ENCODE peak calls at places on chromosome X, in six cellular contexts. A is GM12891, W is H1, I is K562, C is HepG2, Z is GM12878. F is an unnamed sample.

GRCh38 chrX:155864655-155865054 is 16.5 kb upstream of the VAMP7 start:
- DNase-seq in I (no peak), W (no peak), Z (no peak), A (no peak), C (peak; percentile 6), F (no peak)

GRCh38 chrX:96430756-96431455 is 253.7 kb upstream of the DIAPH2 start:
- DNase-seq in Z (no peak), A (no peak), W (no peak), I (no peak), C (no peak), F (no peak)

GRCh38 chrX:2609431-2610238 is 81.5 kb upstream of the CD99 start:
- DNase-seq in A (no peak), C (no peak), I (no peak), W (no peak), Z (no peak), F (no peak)

GRCh38 chrX:66024570-66024969 is 15.3 kb downstream of the VSIG4 start:
- DNase-seq in W (no peak), A (no peak), I (no peak), C (no peak), Z (no peak), F (no peak)

GRCh38 chrX:65601530-65602281 is 65.7 kb upstream of the MSN start:
- DNase-seq in A (no peak), Z (no peak), W (no peak), I (no peak), C (peak; percentile 0), F (no peak)

GRCh38 chrX:15737957-15738685 is at the start of gene CA5B:
- DNase-seq in Z (peak; percentile 87), C (no peak), W (peak; percentile 89), A (peak; percentile 49), I (peak; percentile 97), F (peak; percentile 73)

GRCh38 chrX:49915352-49916222 is 6.8 kb upstream of the CLCN5 start:
- DNase-seq in W (no peak), A (no peak), Z (no peak), C (peak; percentile 33), I (peak; percentile 38), F (no peak)

GRCh38 chrX:64439551-64439950 is 44.3 kb upstream of the MTMR8 start:
- DNase-seq in W (no peak), C (no peak), Z (no peak), I (no peak), A (no peak), F (no peak)

GRCh38 chrX:30278365-30278764 is 30.8 kb downstream of the NR0B1 start:
- DNase-seq in W (no peak), C (no peak), A (no peak), Z (no peak), I (no peak), F (no peak)

GRCh38 chrX:65821721-65822496 is 154.5 kb downstream of the MSN start:
- DNase-seq in C (no peak), I (no peak), W (no peak), A (peak; percentile 5), Z (no peak), F (peak; percentile 11)

GRCh38 chrX:1105671-1106419 is 106.6 kb downstream of the CRLF2 start:
- DNase-seq in W (no peak), Z (no peak), A (no peak), I (no peak), C (no peak), F (no peak)

GRCh38 chrX:41781500-41781899 is 57.5 kb downstream of the GPR82 start:
- DNase-seq in W (no peak), A (no peak), I (peak; percentile 27), C (peak; percentile 36), Z (no peak), F (peak; percentile 6)

GRCh38 chrX:57453901-57454300 is 137.9 kb upstream of the ZXDB start:
- DNase-seq in I (peak; percentile 8), Z (peak; percentile 0), C (peak; percentile 28), W (peak; percentile 0), A (peak; percentile 3), F (no peak)

GRCh38 chrX:150060406-150060805 is 122.1 kb upstream of the EOLA2 start:
- DNase-seq in W (no peak), C (no peak), A (no peak), Z (no peak), I (no peak), F (no peak)

GRCh38 chrX:66872771-66873170 is 233.9 kb upstream of the EDA2R start:
- DNase-seq in I (no peak), Z (no peak), W (no peak), A (no peak), C (no peak), F (no peak)

GRCh38 chrX:20309796-20310195 is 43.1 kb upstream of the RPS6KA3 start:
- DNase-seq in Z (no peak), W (no peak), A (no peak), I (no peak), C (no peak), F (no peak)

GRCh38 chrX:136115124-136115908 is 32.0 kb upstream of the FHL1 start:
- DNase-seq in Z (no peak), I (no peak), A (no peak), C (no peak), W (no peak), F (no peak)

GRCh38 chrX:71873459-71873833 is 37.2 kb upstream of the NHSL2 start:
- DNase-seq in Z (no peak), C (no peak), I (no peak), W (no peak), A (no peak), F (no peak)

GRCh38 chrX:71872542-71873458 is 37.8 kb upstream of the NHSL2 start:
- DNase-seq in A (no peak), I (no peak), C (no peak), W (no peak), Z (no peak), F (no peak)

GRCh38 chrX:71867680-71868079 is 43.0 kb upstream of the NHSL2 start:
- DNase-seq in Z (no peak), A (no peak), C (no peak), W (no peak), I (no peak), F (no peak)

GRCh38 chrX:71871367-71871766 is 39.3 kb upstream of the NHSL2 start:
- DNase-seq in W (no peak), C (no peak), Z (no peak), I (no peak), A (no peak), F (no peak)

DNA sequence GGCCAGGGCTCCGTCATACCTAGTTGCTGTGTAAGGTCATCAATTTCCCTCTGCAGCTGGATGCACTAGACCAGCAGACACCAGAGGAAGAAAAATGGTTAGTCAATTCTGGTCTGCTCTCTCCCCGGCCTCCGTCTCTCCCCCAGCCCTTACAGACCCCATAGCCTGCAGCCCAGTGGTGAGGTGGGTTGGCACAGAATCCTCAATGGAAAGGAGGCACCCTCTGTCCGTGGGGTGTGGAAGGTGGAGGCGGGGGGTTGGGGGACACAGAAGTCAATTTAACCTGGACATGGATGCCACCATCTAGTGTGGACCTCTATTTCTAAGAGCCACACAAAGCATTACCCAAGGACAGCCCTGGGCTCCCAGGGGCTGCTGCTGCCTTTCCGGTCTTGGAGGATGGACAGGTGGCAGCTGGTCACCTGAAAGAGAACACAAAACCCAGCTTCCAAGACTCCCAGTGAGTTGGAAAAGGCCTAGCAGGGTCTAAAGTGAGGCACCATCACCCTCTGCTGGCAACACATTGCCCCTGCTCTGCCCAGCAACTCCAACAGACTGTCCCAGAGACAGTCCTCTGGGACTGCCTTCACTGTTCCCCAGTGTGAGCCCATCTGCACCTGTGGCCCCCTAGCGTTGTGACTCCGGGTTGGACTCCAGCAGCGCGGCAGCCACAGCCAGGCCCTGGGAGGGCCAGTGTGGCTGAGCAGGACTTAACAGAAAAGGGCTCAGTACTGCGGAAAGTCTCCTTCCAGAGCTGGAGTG is 40.1 kb upstream of the NHSL2 start:
- DNase-seq in A (no peak), I (no peak), C (peak; percentile 27), W (peak; percentile 25), Z (no peak), F (no peak)
- TF ChIP-seq TAF1 in A (no peak), I (no peak), C (no peak), W (no peak), Z (no peak), F (no peak)

GRCh38 chrX:104165894-104166734 is at the start of gene FAM199X:
- DNase-seq in I (peak; percentile 83), W (peak; percentile 43), C (peak; percentile 64), A (peak; percentile 71), Z (peak; percentile 33), F (peak; percentile 72)
- TF ChIP-seq POLR2A in I (peak; percentile 79), W (no peak), C (peak; percentile 60), A (peak; percentile 47), Z (peak; percentile 75), F (peak; percentile 71)

GRCh38 chrX:95058815-95059214 is 1384.8 kb downstream of the FAM133A start:
- DNase-seq in W (no peak), A (no peak), I (no peak), C (no peak), Z (no peak), F (no peak)

GRCh38 chrX:95059909-95060308 is 1385.9 kb downstream of the FAM133A start:
- DNase-seq in W (no peak), Z (no peak), A (no peak), C (no peak), I (no peak), F (no peak)

GRCh38 chrX:95057341-95057740 is 1383.3 kb downstream of the FAM133A start:
- DNase-seq in W (no peak), A (no peak), I (no peak), C (no peak), Z (no peak), F (no peak)

GRCh38 chrX:95056901-95057300 is 1382.9 kb downstream of the FAM133A start:
- DNase-seq in Z (no peak), I (no peak), W (no peak), A (no peak), C (no peak), F (no peak)

DNA sequence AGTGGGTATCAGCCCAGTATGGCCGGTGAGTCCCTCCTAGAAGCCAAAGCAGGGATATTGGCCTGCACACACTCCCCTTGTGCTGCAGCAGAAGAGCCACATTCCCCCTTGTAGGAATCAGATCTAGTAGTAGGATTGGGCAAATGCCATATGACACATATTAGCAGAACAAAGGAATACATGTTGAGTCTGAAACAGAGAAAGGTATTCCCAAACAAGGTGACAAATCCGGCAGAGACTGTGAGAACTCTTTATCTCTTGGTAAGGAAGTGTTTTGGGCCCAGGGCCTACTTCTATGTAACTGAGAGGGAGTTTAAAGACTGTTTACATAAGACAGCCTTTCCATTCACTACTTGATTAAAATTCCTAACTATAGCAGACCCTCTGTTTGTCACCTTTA is 1382.0 kb downstream of the FAM133A start:
- DNase-seq in I (no peak), Z (no peak), A (no peak), C (no peak), W (no peak), F (no peak)
- TF ChIP-seq TAF1 in I (no peak), Z (no peak), A (no peak), C (no peak), W (no peak), F (no peak)

DNA sequence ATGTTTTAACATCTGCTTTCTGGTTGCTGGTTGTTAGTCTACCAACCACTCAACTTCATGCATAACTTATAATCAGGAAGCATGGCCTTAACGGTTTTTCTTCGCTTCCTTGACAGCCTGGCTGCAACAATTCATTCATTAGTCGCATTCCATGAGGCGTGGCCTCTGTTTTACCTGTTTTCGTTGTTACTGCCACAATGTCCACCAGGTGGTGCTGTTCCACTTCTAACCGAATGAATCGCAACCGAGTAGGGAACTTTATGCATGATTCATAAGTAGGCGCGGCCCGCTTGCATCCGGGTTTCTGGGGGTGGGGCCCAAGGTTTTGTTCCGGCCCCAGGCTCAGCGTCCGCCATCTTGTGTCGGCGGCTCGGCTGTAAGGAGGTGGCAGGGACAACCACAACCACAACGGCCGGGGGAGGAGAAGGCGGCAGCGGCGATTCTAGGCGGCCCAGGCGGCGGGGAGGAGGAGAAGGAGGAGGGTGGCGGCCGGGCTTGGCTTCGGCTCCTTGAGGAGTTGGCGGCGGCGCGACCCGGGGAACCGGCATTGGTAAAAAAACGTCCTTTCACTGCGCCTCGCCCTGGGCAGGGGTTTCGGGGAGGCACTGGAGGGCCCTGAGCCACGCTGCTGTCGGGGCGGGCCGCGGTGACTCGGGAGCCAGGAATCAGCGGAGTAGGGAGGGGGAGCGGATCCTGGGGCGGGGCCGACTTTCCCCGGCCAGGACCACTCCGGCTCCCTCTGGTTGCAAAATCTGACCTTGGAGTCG is at the start of gene UBA1:
- DNase-seq in I (peak; percentile 83), Z (peak; percentile 97), C (peak; percentile 90), A (peak; percentile 72), W (no peak), F (peak; percentile 92)
- TF ChIP-seq POLR2A in I (peak; percentile 94), Z (peak; percentile 98), C (peak; percentile 68), A (peak; percentile 70), W (no peak), F (peak; percentile 93)